ENCODE peak calls at places on chromosome 14, in six cellular contexts. L is substantia nigra; X is effector CD8-positive, alpha-beta T cell; M is stimulated activated CD4-positive, alpha-beta T cell treated with anti-CD3 and anti-CD28 coated beads, TNF-alpha, amount 100 ng/mL, for 1 hour; O is RPMI7951; S is fibroblast of the conjunctiva. J is an unnamed sample.

GRCh38 chr14:75279153-75279738 is 618 bp downstream of the FOS start:
- DNase-seq in S (no peak), M (no peak), L (peak), O (peak), X (peak), J (peak)

GRCh38 chr14:24376448-24377070 is 8.6 kb downstream of the NFATC4 start:
- DNase-seq in S (no peak), L (no peak), M (no peak), O (no peak), X (no peak), J (no peak)

GRCh38 chr14:100832311-100832960 is 6.5 kb downstream of the MEG3 start:
- DNase-seq in O (no peak), L (no peak), M (no peak), S (no peak), X (no peak), J (no peak)

GRCh38 chr14:96380735-96381134 is 11.2 kb upstream of the AK7 start:
- DNase-seq in O (no peak), L (no peak), X (no peak), M (no peak), S (no peak), J (no peak)

GRCh38 chr14:23550827-23551265 is 719 bp downstream of the ZFHX2 start:
- DNase-seq in L (no peak), X (no peak), S (no peak), M (no peak), O (no peak), J (no peak)

GRCh38 chr14:99792551-99793212 is 531 bp upstream of the EML1 start:
- DNase-seq in S (no peak), L (peak), M (no peak), X (no peak), O (no peak), J (no peak)

GRCh38 chr14:64918216-64918615 is 4.0 kb downstream of the CHURC1 start:
- DNase-seq in O (no peak), M (no peak), L (no peak), X (no peak), S (no peak), J (no peak)

GRCh38 chr14:98953544-98954346 is 318.3 kb downstream of the BCL11B start:
- DNase-seq in M (no peak), S (peak), O (peak), L (no peak), X (no peak), J (peak)

GRCh38 chr14:34649344-34649743 is 19.4 kb upstream of the SNX6 start:
- DNase-seq in L (no peak), S (peak), M (no peak), O (peak), X (no peak), J (no peak)

GRCh38 chr14:68736519-68736918 is 56.3 kb downstream of the ZFP36L1 start:
- DNase-seq in M (no peak), O (no peak), L (no peak), X (no peak), S (no peak), J (no peak)

GRCh38 chr14:58665773-58666500 is 28.2 kb downstream of the DACT1 start:
- DNase-seq in L (no peak), X (no peak), M (no peak), S (no peak), O (no peak), J (no peak)

GRCh38 chr14:62443796-62444195 is 601.5 kb downstream of the KCNH5 start:
- DNase-seq in X (no peak), M (no peak), O (peak), S (no peak), L (no peak), J (no peak)

GRCh38 chr14:101408077-101408831 is 153.0 kb upstream of the DIO3 start:
- DNase-seq in O (no peak), M (no peak), L (no peak), S (peak), X (no peak), J (peak)

J was measured in tibial nerve.